ENCODE peak calls at places on chromosome 9, in seven cellular contexts. C is heart left ventricle, E is breast epithelium, H is prostate gland, F is NB4, O is tibial nerve, D is lower leg skin. M is an unnamed sample.

GRCh38 chr9:107043886-107044285 is 180.9 kb downstream of the ZNF462 start:
- DNase-seq in E (no peak), C (no peak), H (no peak), D (no peak), O (no peak), F (no peak), M (no peak)

GRCh38 chr9:94097788-94098413 is 13.6 kb downstream of the PTPDC1 start:
- DNase-seq in C (no peak), F (no peak), O (no peak), E (no peak), D (no peak), H (no peak), M (no peak)

GRCh38 chr9:86990276-86990675 is 43.0 kb upstream of the GAS1 start:
- DNase-seq in F (peak; percentile 1), C (no peak), O (no peak), E (no peak), H (no peak), D (no peak), M (no peak)

GRCh38 chr9:34346873-34347799 is 17.8 kb downstream of the NUDT2 start:
- DNase-seq in O (no peak), E (no peak), H (no peak), C (no peak), D (no peak), F (no peak), M (no peak)

GRCh38 chr9:78599939-78600338 is 303.0 kb downstream of the PSAT1 start:
- DNase-seq in H (no peak), E (no peak), D (no peak), F (no peak), O (no peak), C (no peak), M (no peak)

GRCh38 chr9:122360891-122361290 is 9.9 kb upstream of the PTGS1 start:
- DNase-seq in H (no peak), C (no peak), O (no peak), F (no peak), D (no peak), E (peak; percentile 31), M (no peak)

GRCh38 chr9:71814226-71814625 is 45.9 kb upstream of the CEMIP2 start:
- DNase-seq in D (peak; percentile 21), C (peak; percentile 21), H (no peak), E (no peak), F (no peak), O (no peak), M (peak; percentile 27)

GRCh38 chr9:12085401-12085800 is 607.8 kb upstream of the TYRP1 start:
- DNase-seq in F (no peak), C (no peak), H (no peak), O (no peak), D (no peak), E (no peak), M (no peak)

GRCh38 chr9:136117291-136118060 is 1.2 kb downstream of the TMEM250 start:
- DNase-seq in O (no peak), H (no peak), C (peak; percentile 73), D (no peak), F (peak; percentile 64), E (no peak), M (no peak)

GRCh38 chr9:10649076-10649475 is 36.3 kb upstream of the PTPRD start:
- DNase-seq in C (no peak), D (no peak), F (no peak), O (no peak), H (no peak), E (no peak), M (no peak)

GRCh38 chr9:136565075-136565721 is 19.4 kb upstream of the NOTCH1 start:
- DNase-seq in H (no peak), F (no peak), E (no peak), C (peak; percentile 83), O (no peak), D (no peak), M (peak; percentile 92)

GRCh38 chr9:19028835-19029451 is 4.1 kb downstream of the SAXO1 start:
- DNase-seq in O (peak; percentile 45), H (peak; percentile 36), F (peak; percentile 79), C (peak; percentile 38), D (peak; percentile 44), E (no peak), M (peak; percentile 31)

GRCh38 chr9:114350636-114351396 is 21.1 kb downstream of the ORM2 start:
- DNase-seq in F (no peak), C (no peak), H (no peak), E (no peak), O (no peak), D (no peak), M (no peak)

GRCh38 chr9:130635306-130635705 is 29.1 kb upstream of the PRDM12 start:
- DNase-seq in H (no peak), E (no peak), O (no peak), C (no peak), F (no peak), D (no peak), M (no peak)

GRCh38 chr9:88809371-88809770 is 181.9 kb upstream of the S1PR3 start:
- DNase-seq in E (no peak), O (no peak), C (no peak), D (no peak), H (no peak), F (no peak), M (no peak)

GRCh38 chr9:109224751-109225150 is 57.7 kb upstream of the FRRS1L start:
- DNase-seq in E (no peak), O (no peak), H (no peak), F (no peak), C (no peak), D (no peak), M (no peak)

GRCh38 chr9:135170535-135170934 is 83.1 kb downstream of the OLFM1 start:
- DNase-seq in O (no peak), H (no peak), F (no peak), C (no peak), D (no peak), E (no peak), M (no peak)

GRCh38 chr9:94016744-94017143 is 61.6 kb upstream of the BARX1 start:
- DNase-seq in E (no peak), D (no peak), H (no peak), F (no peak), O (no peak), C (no peak), M (no peak)

GRCh38 chr9:111301195-111301594 is 28.8 kb downstream of the OR2K2 start:
- DNase-seq in C (no peak), F (no peak), E (no peak), O (no peak), H (no peak), D (no peak), M (no peak)

GRCh38 chr9:12290166-12290869 is 402.9 kb upstream of the TYRP1 start:
- DNase-seq in F (no peak), C (no peak), H (no peak), E (no peak), D (no peak), O (no peak), M (no peak)

GRCh38 chr9:110255417-110256141 is 728 bp downstream of the TXN start:
- DNase-seq in C (peak; percentile 61), H (peak; percentile 55), E (peak; percentile 72), F (peak; percentile 77), D (peak; percentile 44), O (peak; percentile 27), M (peak; percentile 39)

GRCh38 chr9:92186631-92187030 is 71.4 kb upstream of the SPTLC1 start:
- DNase-seq in O (no peak), C (no peak), H (no peak), F (no peak), D (no peak), E (no peak), M (no peak)

DNA sequence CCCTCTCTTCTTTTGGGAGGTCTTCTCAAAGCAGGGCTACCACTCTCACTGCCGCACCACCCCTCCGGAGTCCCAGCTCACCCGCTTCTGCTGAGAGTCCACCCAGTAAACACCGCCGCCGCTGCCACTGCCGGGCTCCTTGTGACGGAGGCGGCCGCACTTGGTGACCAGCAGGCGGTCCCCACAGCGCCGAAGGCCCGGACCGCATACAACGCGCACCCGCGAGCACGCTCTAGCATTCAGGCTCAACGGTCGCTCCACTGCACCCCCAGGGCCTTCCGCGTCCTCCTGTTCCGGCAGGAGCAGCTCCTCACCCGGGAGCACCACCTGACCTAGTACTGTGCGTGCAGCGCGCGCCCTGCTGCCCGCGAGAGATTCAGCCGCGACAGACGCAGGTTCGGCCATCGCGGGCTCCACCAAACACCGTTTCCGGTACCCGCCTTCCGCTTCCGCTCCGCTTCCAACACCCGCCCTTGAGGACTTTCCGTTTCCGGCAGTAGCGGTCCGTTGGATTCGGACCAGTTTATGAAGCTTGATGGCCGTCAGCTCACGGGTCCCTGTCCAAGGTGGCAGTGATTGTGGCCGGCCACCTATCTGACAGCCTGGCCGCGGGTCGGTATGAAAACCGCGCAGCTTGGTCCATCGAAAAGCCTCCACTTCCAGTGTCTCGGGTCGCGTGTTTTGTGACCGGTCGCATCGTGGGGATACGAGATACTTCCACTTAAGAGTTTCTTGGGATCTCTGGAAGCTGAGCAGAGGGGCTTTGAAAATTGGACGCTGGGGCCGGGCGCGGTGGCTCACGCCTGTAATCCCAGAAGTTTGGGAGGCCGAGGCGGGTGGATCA is at the start of gene EXOSC3:
- DNase-seq in F (peak; percentile 91), D (peak; percentile 85), H (peak; percentile 85), C (peak; percentile 91), E (peak; percentile 84), O (peak; percentile 81), M (peak; percentile 82)
- TF ChIP-seq POLR2A in F (peak; percentile 77), D (no peak), H (peak; percentile 48), C (no peak), E (peak; percentile 55), O (no peak), M (peak; percentile 28)

GRCh38 chr9:95769909-95770433 is 105.5 kb upstream of the ERCC6L2 start:
- DNase-seq in D (no peak), O (no peak), C (no peak), E (no peak), F (no peak), H (no peak), M (no peak)

GRCh38 chr9:95773061-95773433 is 102.4 kb upstream of the ERCC6L2 start:
- DNase-seq in O (peak; percentile 37), C (no peak), H (no peak), F (no peak), E (no peak), D (no peak), M (no peak)

GRCh38 chr9:95771556-95772280 is 103.8 kb upstream of the ERCC6L2 start:
- DNase-seq in O (peak; percentile 73), C (no peak), E (no peak), H (peak; percentile 21), F (no peak), D (no peak), M (peak; percentile 30)

GRCh38 chr9:95770653-95771131 is 104.8 kb upstream of the ERCC6L2 start:
- DNase-seq in E (no peak), O (no peak), C (no peak), F (peak; percentile 41), H (no peak), D (no peak), M (no peak)

GRCh38 chr9:95772320-95773060 is 103.0 kb upstream of the ERCC6L2 start:
- DNase-seq in H (peak; percentile 69), C (peak; percentile 56), D (no peak), F (no peak), O (peak; percentile 37), E (no peak), M (peak; percentile 48)
- TF ChIP-seq POLR2A in H (no peak), C (no peak), D (no peak), F (no peak), O (no peak), E (no peak), M (no peak)

GRCh38 chr9:129460323-129461261 is 160.3 kb downstream of the C9orf50 start:
- DNase-seq in F (peak; percentile 98), C (peak; percentile 98), D (peak; percentile 96), E (peak; percentile 96), H (peak; percentile 93), O (peak; percentile 95), M (peak; percentile 99)
- TF ChIP-seq POLR2A in F (peak; percentile 56), C (peak; percentile 39), D (no peak), E (peak; percentile 20), H (peak; percentile 80), O (peak; percentile 95), M (peak; percentile 91)

GRCh38 chr9:69759478-69760277 is at the start of gene PTAR1:
- DNase-seq in H (peak; percentile 83), C (peak; percentile 94), F (peak; percentile 89), D (peak; percentile 89), O (peak; percentile 89), E (peak; percentile 85), M (peak; percentile 91)
- TF ChIP-seq POLR2A in H (peak; percentile 68), C (no peak), F (peak; percentile 79), D (no peak), O (peak; percentile 63), E (peak; percentile 2), M (peak; percentile 77)